ENCODE peak calls at places on chromosomes 3 and 15, in five cellular contexts. One of them, this sample, is unnamed. For H3K4me1, the result is how much of the 10 kb centered on the place peaks cover.

GRCh38 chr3:41405466-41405865 is 206.2 kb downstream of the CTNNB1 start:
- DNase-seq in tibial nerve: no peak
- DNase-seq in prostate gland: no peak
- DNase-seq in neural progenitor cell: no peak
- DNase-seq in adrenal gland: no peak
- DNase-seq in this sample: no peak

GRCh38 chr3:169792359-169792758 is 19.2 kb downstream of the MYNN start:
- DNase-seq in prostate gland: no peak
- DNase-seq in adrenal gland: no peak
- DNase-seq in neural progenitor cell: no peak
- DNase-seq in tibial nerve: no peak
- DNase-seq in this sample: no peak

GRCh38 chr15:56017920-56018319 is 24.5 kb upstream of the NEDD4 start:
- DNase-seq in adrenal gland: no peak
- DNase-seq in neural progenitor cell: no peak
- DNase-seq in tibial nerve: no peak
- DNase-seq in prostate gland: no peak
- DNase-seq in this sample: no peak

GRCh38 chr15:75597667-75598341 is 18.7 kb upstream of the PTPN9 start:
- DNase-seq in adrenal gland: peak
- DNase-seq in neural progenitor cell: peak
- DNase-seq in prostate gland: no peak
- DNase-seq in tibial nerve: peak
- DNase-seq in this sample: no peak

GRCh38 chr3:11436775-11437174 is 164.6 kb downstream of the ATG7 start:
- DNase-seq in prostate gland: no peak
- DNase-seq in adrenal gland: no peak
- DNase-seq in tibial nerve: no peak
- DNase-seq in neural progenitor cell: no peak
- DNase-seq in this sample: no peak

GRCh38 chr15:27967541-27967940 is 131.6 kb downstream of the OCA2 start:
- DNase-seq in neural progenitor cell: no peak
- DNase-seq in prostate gland: no peak
- DNase-seq in tibial nerve: no peak
- DNase-seq in adrenal gland: no peak
- DNase-seq in this sample: no peak

GRCh38 chr3:194505791-194506415 is 19.1 kb upstream of the ATP13A3 start:
- DNase-seq in prostate gland: no peak
- DNase-seq in tibial nerve: no peak
- DNase-seq in neural progenitor cell: no peak
- DNase-seq in adrenal gland: no peak
- DNase-seq in this sample: no peak

GRCh38 chr15:59885832-59886231 is 118.3 kb upstream of the FOXB1 start:
- DNase-seq in tibial nerve: no peak
- DNase-seq in neural progenitor cell: no peak
- DNase-seq in prostate gland: peak
- DNase-seq in adrenal gland: no peak
- DNase-seq in this sample: no peak

GRCh38 chr3:183188895-183189462 is 26.4 kb upstream of the LAMP3 start:
- DNase-seq in tibial nerve: no peak
- DNase-seq in adrenal gland: peak
- DNase-seq in prostate gland: no peak
- DNase-seq in neural progenitor cell: peak
- DNase-seq in this sample: no peak

GRCh38 chr15:64502537-64502936 is 42.2 kb downstream of the ZNF609 start:
- DNase-seq in neural progenitor cell: no peak
- DNase-seq in tibial nerve: no peak
- DNase-seq in adrenal gland: no peak
- DNase-seq in prostate gland: no peak
- DNase-seq in this sample: no peak

GRCh38 chr3:117887896-117888295 is 1146.8 kb downstream of the IGSF11 start:
- DNase-seq in neural progenitor cell: no peak
- DNase-seq in adrenal gland: no peak
- DNase-seq in tibial nerve: no peak
- DNase-seq in prostate gland: no peak
- DNase-seq in this sample: no peak

GRCh38 chr3:134869153-134869726 is 74.2 kb downstream of the EPHB1 start:
- DNase-seq in neural progenitor cell: no peak
- DNase-seq in prostate gland: no peak
- DNase-seq in tibial nerve: no peak
- DNase-seq in adrenal gland: no peak
- DNase-seq in this sample: no peak

GRCh38 chr3:32844914-32845313 is 27.1 kb downstream of the TRIM71 start:
- DNase-seq in tibial nerve: no peak
- DNase-seq in prostate gland: no peak
- DNase-seq in neural progenitor cell: no peak
- DNase-seq in adrenal gland: no peak
- DNase-seq in this sample: no peak

GRCh38 chr3:41920406-41920970 is 41.4 kb downstream of the ULK4 start:
- DNase-seq in adrenal gland: no peak
- DNase-seq in neural progenitor cell: peak
- DNase-seq in prostate gland: no peak
- DNase-seq in tibial nerve: no peak
- DNase-seq in this sample: no peak

GRCh38 chr15:34796847-34797246 is 1.5 kb upstream of the ACTC1 start:
- DNase-seq in prostate gland: no peak
- DNase-seq in tibial nerve: no peak
- DNase-seq in neural progenitor cell: no peak
- DNase-seq in adrenal gland: no peak
- DNase-seq in this sample: no peak

GRCh38 chr15:23690450-23690852 is 3.3 kb upstream of the NDN start:
- DNase-seq in tibial nerve: peak
- DNase-seq in neural progenitor cell: peak
- DNase-seq in prostate gland: peak
- DNase-seq in adrenal gland: peak
- DNase-seq in this sample: no peak

GRCh38 chr3:69505770-69506407 is 120.0 kb upstream of the FRMD4B start:
- DNase-seq in neural progenitor cell: peak
- DNase-seq in prostate gland: no peak
- DNase-seq in tibial nerve: no peak
- DNase-seq in adrenal gland: peak
- DNase-seq in this sample: no peak

GRCh38 chr15:63233667-63234419 is 43.6 kb upstream of the APH1B start:
- DNase-seq in tibial nerve: no peak
- DNase-seq in adrenal gland: no peak
- DNase-seq in prostate gland: no peak
- DNase-seq in neural progenitor cell: no peak
- DNase-seq in this sample: no peak

GRCh38 chr15:63231206-63231605 is 41.8 kb downstream of the RAB8B start:
- DNase-seq in adrenal gland: no peak
- DNase-seq in neural progenitor cell: no peak
- DNase-seq in tibial nerve: no peak
- DNase-seq in prostate gland: no peak
- DNase-seq in this sample: no peak

GRCh38 chr15:63232943-63233342 is 43.5 kb downstream of the RAB8B start:
- DNase-seq in prostate gland: no peak
- DNase-seq in neural progenitor cell: no peak
- DNase-seq in tibial nerve: no peak
- DNase-seq in adrenal gland: peak
- DNase-seq in this sample: no peak

GRCh38 chr15:63232400-63232799 is 43.0 kb downstream of the RAB8B start:
- DNase-seq in tibial nerve: no peak
- DNase-seq in prostate gland: no peak
- DNase-seq in neural progenitor cell: no peak
- DNase-seq in adrenal gland: no peak
- DNase-seq in this sample: no peak

DNA sequence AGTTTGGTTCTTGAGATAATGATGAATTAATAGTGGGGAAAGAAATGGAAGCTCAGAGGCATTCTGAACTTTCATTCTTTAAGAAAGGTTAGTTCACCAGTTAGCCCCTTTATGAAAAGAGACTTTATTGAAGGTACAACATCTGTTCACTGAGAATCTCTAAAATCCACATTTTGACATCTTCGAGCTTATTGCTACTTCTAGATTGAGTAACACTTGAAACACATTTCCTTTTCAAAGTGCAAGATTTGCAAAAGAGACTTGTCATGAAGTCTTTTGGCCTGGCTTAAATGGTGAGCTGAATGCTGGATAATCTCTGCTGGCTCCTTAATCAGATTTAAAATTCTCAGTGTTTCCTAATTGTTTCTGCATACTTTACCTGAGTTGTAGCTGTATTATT is 42.3 kb downstream of the RAB8B start:
- DNase-seq in tibial nerve: no peak
- DNase-seq in neural progenitor cell: no peak
- DNase-seq in prostate gland: no peak
- DNase-seq in adrenal gland: no peak
- DNase-seq in this sample: no peak
- H3K4me1 ChIP-seq in tibial nerve: half or more
- H3K4me1 ChIP-seq in neural progenitor cell: under half
- H3K4me1 ChIP-seq in prostate gland: under half
- H3K4me1 ChIP-seq in adrenal gland: under half
- H3K4me1 ChIP-seq in this sample: under half

GRCh38 chr3:27644936-27645335 is 77.2 kb downstream of the EOMES start:
- DNase-seq in prostate gland: no peak
- DNase-seq in neural progenitor cell: no peak
- DNase-seq in adrenal gland: no peak
- DNase-seq in tibial nerve: no peak
- DNase-seq in this sample: no peak

GRCh38 chr3:27642796-27643195 is 79.3 kb downstream of the EOMES start:
- DNase-seq in tibial nerve: no peak
- DNase-seq in adrenal gland: no peak
- DNase-seq in neural progenitor cell: no peak
- DNase-seq in prostate gland: no peak
- DNase-seq in this sample: no peak

GRCh38 chr3:27641888-27642601 is 80.1 kb downstream of the EOMES start:
- DNase-seq in tibial nerve: no peak
- DNase-seq in adrenal gland: no peak
- DNase-seq in prostate gland: no peak
- DNase-seq in neural progenitor cell: no peak
- DNase-seq in this sample: no peak

GRCh38 chr3:27641271-27641670 is 80.9 kb downstream of the EOMES start:
- DNase-seq in neural progenitor cell: no peak
- DNase-seq in prostate gland: no peak
- DNase-seq in adrenal gland: no peak
- DNase-seq in tibial nerve: no peak
- DNase-seq in this sample: no peak

DNA sequence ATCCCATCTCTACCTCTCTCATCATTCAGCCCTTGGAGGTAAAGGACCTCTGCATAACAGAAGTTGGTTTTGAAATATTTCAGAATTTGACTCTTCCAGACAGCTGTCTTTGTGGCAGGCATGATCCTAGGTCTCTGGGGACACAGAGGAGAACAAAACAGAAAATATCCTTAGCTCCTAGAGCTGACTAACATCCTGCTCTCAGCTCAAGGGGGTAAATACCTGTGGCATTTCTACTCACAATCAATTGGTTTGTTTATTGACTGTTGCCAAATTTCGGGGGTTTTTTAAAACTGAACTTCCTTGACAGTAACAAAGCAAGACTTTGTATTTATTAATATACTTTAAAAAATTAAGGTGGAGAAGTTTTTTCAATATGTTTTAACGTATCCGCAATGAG is 78.8 kb downstream of the EOMES start:
- DNase-seq in tibial nerve: no peak
- DNase-seq in prostate gland: no peak
- DNase-seq in neural progenitor cell: no peak
- DNase-seq in adrenal gland: no peak
- DNase-seq in this sample: no peak
- H3K4me3 ChIP-seq in tibial nerve: no peak
- H3K4me3 ChIP-seq in prostate gland: no peak
- H3K4me3 ChIP-seq in neural progenitor cell: no peak
- H3K4me3 ChIP-seq in adrenal gland: no peak
- H3K4me3 ChIP-seq in this sample: no peak

DNA sequence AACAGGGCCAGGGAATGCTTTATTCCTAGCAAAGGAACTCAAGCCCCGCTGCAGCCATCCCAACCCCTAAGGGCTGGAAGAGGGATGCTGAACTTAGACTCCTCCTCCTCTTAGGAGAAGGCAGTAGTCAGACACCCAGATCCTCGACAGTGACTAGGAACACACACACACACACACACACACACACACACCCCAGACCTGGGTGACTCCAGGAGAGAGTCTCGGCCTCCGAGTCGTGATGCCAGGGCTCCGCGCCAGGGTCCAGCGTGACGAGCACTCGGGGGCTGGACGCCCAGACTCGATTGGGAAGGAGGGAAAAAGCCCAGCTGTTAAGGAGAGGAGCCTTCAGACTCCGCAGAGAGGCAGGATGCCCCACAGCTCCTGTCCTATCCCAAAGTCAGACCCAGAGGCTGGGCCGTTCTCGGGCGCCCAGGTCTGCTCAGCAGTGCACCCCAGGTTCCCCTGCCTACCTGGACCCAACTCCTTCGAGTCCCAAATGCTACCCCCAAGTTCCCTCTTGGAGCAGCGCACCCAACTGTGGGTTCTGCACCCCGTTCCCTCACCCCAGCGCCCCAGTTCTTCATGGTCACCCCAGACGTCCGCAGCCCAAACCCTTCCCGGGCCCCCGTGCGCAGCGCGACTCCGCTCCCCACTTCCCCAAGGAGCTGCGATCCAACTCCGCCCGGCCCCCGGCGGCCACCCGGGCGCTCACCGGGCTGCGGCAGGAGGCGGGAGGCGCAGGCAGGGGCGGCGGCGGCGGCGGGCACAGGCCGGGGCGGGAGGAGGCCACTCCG is 421 bp downstream of the BMF start:
- DNase-seq in prostate gland: peak
- DNase-seq in adrenal gland: peak
- DNase-seq in neural progenitor cell: peak
- DNase-seq in tibial nerve: peak
- DNase-seq in this sample: no peak
- H3K4me1 ChIP-seq in prostate gland: under half
- H3K4me1 ChIP-seq in adrenal gland: under half
- H3K4me1 ChIP-seq in neural progenitor cell: half or more
- H3K4me1 ChIP-seq in tibial nerve: half or more
- H3K4me1 ChIP-seq in this sample: half or more

GRCh38 chr15:57592836-57593420 is 1.2 kb downstream of the MYZAP start:
- DNase-seq in adrenal gland: no peak
- DNase-seq in neural progenitor cell: no peak
- DNase-seq in prostate gland: peak
- DNase-seq in tibial nerve: no peak
- DNase-seq in this sample: no peak
- H3K4me3 ChIP-seq in adrenal gland: peak
- H3K4me3 ChIP-seq in neural progenitor cell: no peak
- H3K4me3 ChIP-seq in prostate gland: peak
- H3K4me3 ChIP-seq in tibial nerve: no peak
- H3K4me3 ChIP-seq in this sample: peak

GRCh38 chr15:68426149-68426548 is 5.8 kb downstream of the ITGA11 start:
- DNase-seq in adrenal gland: no peak
- DNase-seq in neural progenitor cell: no peak
- DNase-seq in prostate gland: no peak
- DNase-seq in tibial nerve: no peak
- DNase-seq in this sample: no peak
- H3K4me1 ChIP-seq in adrenal gland: under half
- H3K4me1 ChIP-seq in neural progenitor cell: under half
- H3K4me1 ChIP-seq in prostate gland: under half
- H3K4me1 ChIP-seq in tibial nerve: under half
- H3K4me1 ChIP-seq in this sample: under half

GRCh38 chr15:66760968-66761722 is 59.1 kb downstream of the SMAD6 start:
- DNase-seq in adrenal gland: peak
- DNase-seq in prostate gland: no peak
- DNase-seq in tibial nerve: no peak
- DNase-seq in neural progenitor cell: no peak
- DNase-seq in this sample: no peak
- H3K4me3 ChIP-seq in adrenal gland: no peak
- H3K4me3 ChIP-seq in prostate gland: no peak
- H3K4me3 ChIP-seq in tibial nerve: no peak
- H3K4me3 ChIP-seq in neural progenitor cell: no peak
- H3K4me3 ChIP-seq in this sample: no peak

This sample was measured in suprapubic skin.